ENCODE peak calls at places on chromosomes 11 and 22, in four cellular contexts. One of them, this sample, is unnamed.

GRCh38 chr11:128463386-128463829 is 124.0 kb downstream of the ETS1 start:
- DNase-seq in H1: no peak
- DNase-seq in HEK293T: no peak
- DNase-seq in NT2/D1: no peak
- DNase-seq in this sample: no peak

GRCh38 chr11:91981995-91982394 is 242.6 kb upstream of the FAT3 start:
- DNase-seq in H1: no peak
- DNase-seq in HEK293T: no peak
- DNase-seq in NT2/D1: no peak
- DNase-seq in this sample: no peak

GRCh38 chr11:30196400-30197206 is 34.2 kb upstream of the FSHB start:
- DNase-seq in H1: peak
- DNase-seq in HEK293T: peak
- DNase-seq in NT2/D1: peak
- DNase-seq in this sample: no peak

GRCh38 chr11:70799386-70799785 is 401.1 kb downstream of the CTTN start:
- DNase-seq in H1: no peak
- DNase-seq in HEK293T: no peak
- DNase-seq in NT2/D1: no peak
- DNase-seq in this sample: no peak

GRCh38 chr22:30523646-30524489 is 18.4 kb upstream of the SEC14L4 start:
- DNase-seq in H1: no peak
- DNase-seq in HEK293T: no peak
- DNase-seq in NT2/D1: no peak
- DNase-seq in this sample: no peak

GRCh38 chr22:37930270-37930951 is 23.0 kb downstream of the C22orf23 start:
- DNase-seq in H1: no peak
- DNase-seq in HEK293T: peak
- DNase-seq in NT2/D1: no peak
- DNase-seq in this sample: no peak

GRCh38 chr11:104623518-104623917 is 274.7 kb downstream of the CASP12 start:
- DNase-seq in H1: no peak
- DNase-seq in HEK293T: no peak
- DNase-seq in NT2/D1: no peak
- DNase-seq in this sample: no peak

GRCh38 chr11:130522284-130522961 is 74.0 kb downstream of the ADAMTS15 start:
- DNase-seq in H1: peak
- DNase-seq in HEK293T: peak
- DNase-seq in NT2/D1: peak
- DNase-seq in this sample: no peak

GRCh38 chr22:29093980-29094379 is 21.1 kb downstream of the KREMEN1 start:
- DNase-seq in H1: no peak
- DNase-seq in HEK293T: no peak
- DNase-seq in NT2/D1: no peak
- DNase-seq in this sample: no peak

GRCh38 chr11:111541209-111542061 is 915 bp downstream of the LAYN start:
- DNase-seq in H1: peak
- DNase-seq in HEK293T: peak
- DNase-seq in NT2/D1: no peak
- DNase-seq in this sample: no peak

GRCh38 chr22:42410708-42411107 is 21.5 kb downstream of the NFAM1 start:
- DNase-seq in H1: no peak
- DNase-seq in HEK293T: no peak
- DNase-seq in NT2/D1: no peak
- DNase-seq in this sample: no peak
- TF ChIP-seq SUZ12 in H1: no peak
- TF ChIP-seq SUZ12 in HEK293T: no peak
- TF ChIP-seq SUZ12 in NT2/D1: no peak
- TF ChIP-seq SUZ12 in this sample: no peak

DNA sequence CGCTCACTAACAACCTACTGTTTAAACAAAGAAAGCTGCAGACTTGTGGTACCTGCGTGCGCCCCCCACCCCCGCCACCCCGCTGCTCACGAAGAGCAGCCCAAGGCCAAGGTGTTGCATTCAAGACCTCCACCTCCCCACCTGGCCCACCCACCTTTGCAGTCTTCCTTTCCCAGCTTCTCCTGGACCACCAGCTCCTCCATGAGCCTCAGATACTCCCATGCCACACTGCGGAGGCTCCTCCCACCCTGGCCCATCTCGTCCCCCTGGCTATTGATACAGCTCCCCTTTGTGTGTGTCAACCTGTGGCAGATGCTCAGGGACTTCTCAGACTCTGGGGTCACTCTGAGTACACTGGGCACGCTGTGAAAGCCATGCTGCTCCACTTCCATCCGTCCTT is 3.9 kb downstream of the CDPF1 start:
- DNase-seq in H1: no peak
- DNase-seq in HEK293T: no peak
- DNase-seq in NT2/D1: no peak
- DNase-seq in this sample: no peak
- TF ChIP-seq SUZ12 in H1: no peak
- TF ChIP-seq SUZ12 in HEK293T: no peak
- TF ChIP-seq SUZ12 in NT2/D1: no peak
- TF ChIP-seq SUZ12 in this sample: no peak

GRCh38 chr11:102453921-102454320 is 1.4 kb upstream of the TMEM123 start:
- DNase-seq in H1: no peak
- DNase-seq in HEK293T: no peak
- DNase-seq in NT2/D1: no peak
- DNase-seq in this sample: no peak

GRCh38 chr11:102453286-102453797 is 777 bp upstream of the TMEM123 start:
- DNase-seq in H1: no peak
- DNase-seq in HEK293T: no peak
- DNase-seq in NT2/D1: peak
- DNase-seq in this sample: no peak

GRCh38 chr11:102451693-102452460 is 688 bp downstream of the TMEM123 start:
- DNase-seq in H1: peak
- DNase-seq in HEK293T: peak
- DNase-seq in NT2/D1: no peak
- DNase-seq in this sample: no peak

GRCh38 chr11:102451041-102451692 is 1.4 kb downstream of the TMEM123 start:
- DNase-seq in H1: no peak
- DNase-seq in HEK293T: no peak
- DNase-seq in NT2/D1: no peak
- DNase-seq in this sample: no peak

GRCh38 chr11:102452461-102453285 is at the start of gene TMEM123:
- DNase-seq in H1: peak
- DNase-seq in HEK293T: peak
- DNase-seq in NT2/D1: peak
- DNase-seq in this sample: no peak
- TF ChIP-seq SUZ12 in H1: no peak
- TF ChIP-seq SUZ12 in HEK293T: no peak
- TF ChIP-seq SUZ12 in NT2/D1: no peak
- TF ChIP-seq SUZ12 in this sample: no peak

GRCh38 chr11:17813391-17814059 is 78.9 kb downstream of the KCNC1 start:
- DNase-seq in H1: no peak
- DNase-seq in HEK293T: no peak
- DNase-seq in NT2/D1: no peak
- DNase-seq in this sample: no peak

GRCh38 chr11:17814546-17814945 is 80.0 kb downstream of the KCNC1 start:
- DNase-seq in H1: no peak
- DNase-seq in HEK293T: no peak
- DNase-seq in NT2/D1: no peak
- DNase-seq in this sample: no peak

GRCh38 chr11:17810736-17811135 is 76.2 kb downstream of the KCNC1 start:
- DNase-seq in H1: no peak
- DNase-seq in HEK293T: no peak
- DNase-seq in NT2/D1: no peak
- DNase-seq in this sample: no peak

GRCh38 chr11:17811416-17811815 is 76.8 kb downstream of the KCNC1 start:
- DNase-seq in H1: no peak
- DNase-seq in HEK293T: no peak
- DNase-seq in NT2/D1: no peak
- DNase-seq in this sample: no peak

DNA sequence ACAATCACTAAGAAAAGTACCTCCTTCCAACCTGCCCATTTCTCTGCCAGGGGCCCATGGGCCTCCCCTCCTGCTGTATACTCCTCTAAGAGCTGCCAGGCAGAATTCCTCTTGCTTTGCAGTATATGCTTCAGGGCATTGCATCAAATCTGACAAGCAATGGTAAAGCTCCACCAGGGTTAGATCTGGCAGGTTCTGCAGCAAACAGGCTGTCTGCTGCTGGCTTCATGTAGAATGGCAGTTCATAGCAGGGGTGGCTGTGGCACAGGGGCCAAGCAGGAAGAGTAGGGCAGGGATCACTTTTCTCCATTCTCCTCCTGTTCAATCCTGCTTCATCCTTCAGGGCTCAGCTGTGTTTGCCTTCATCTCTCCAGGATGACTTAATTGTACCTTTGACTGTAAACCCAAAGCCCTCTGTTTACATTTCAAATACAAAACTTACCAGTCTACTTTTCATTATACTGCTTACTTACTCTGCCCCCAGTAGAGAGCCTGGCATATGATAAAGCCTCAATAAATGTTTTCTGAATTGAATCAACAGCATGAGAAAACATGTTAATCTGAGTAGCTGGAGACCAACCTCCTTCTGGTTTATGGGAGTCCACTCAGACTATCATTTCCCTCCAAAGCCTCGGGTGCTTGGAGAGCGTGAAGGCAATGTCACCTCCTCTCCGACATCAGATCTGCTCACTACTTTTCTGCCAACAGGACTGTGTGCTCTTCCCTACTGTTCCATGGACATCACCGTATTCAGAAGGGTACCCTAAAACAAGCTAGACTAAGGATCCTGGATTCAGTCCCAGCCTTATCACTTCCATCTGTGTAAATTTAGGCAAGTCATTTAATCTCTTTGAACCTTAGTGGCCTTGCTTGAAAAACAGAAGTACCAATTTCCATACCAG is 78.0 kb downstream of the KCNC1 start:
- DNase-seq in H1: no peak
- DNase-seq in HEK293T: no peak
- DNase-seq in NT2/D1: no peak
- DNase-seq in this sample: no peak
- TF ChIP-seq SUZ12 in H1: no peak
- TF ChIP-seq SUZ12 in HEK293T: no peak
- TF ChIP-seq SUZ12 in NT2/D1: no peak
- TF ChIP-seq SUZ12 in this sample: no peak

GRCh38 chr11:86091566-86091965 is 22.7 kb upstream of the PICALM start:
- DNase-seq in H1: no peak
- DNase-seq in HEK293T: no peak
- DNase-seq in NT2/D1: no peak
- DNase-seq in this sample: no peak

GRCh38 chr11:86091086-86091485 is 22.2 kb upstream of the PICALM start:
- DNase-seq in H1: no peak
- DNase-seq in HEK293T: no peak
- DNase-seq in NT2/D1: no peak
- DNase-seq in this sample: no peak

GRCh38 chr11:86087281-86087680 is 18.4 kb upstream of the PICALM start:
- DNase-seq in H1: no peak
- DNase-seq in HEK293T: no peak
- DNase-seq in NT2/D1: no peak
- DNase-seq in this sample: no peak

GRCh38 chr11:86089659-86090058 is 20.8 kb upstream of the PICALM start:
- DNase-seq in H1: no peak
- DNase-seq in HEK293T: no peak
- DNase-seq in NT2/D1: no peak
- DNase-seq in this sample: no peak
- TF ChIP-seq SUZ12 in H1: no peak
- TF ChIP-seq SUZ12 in HEK293T: no peak
- TF ChIP-seq SUZ12 in NT2/D1: no peak
- TF ChIP-seq SUZ12 in this sample: no peak

GRCh38 chr11:9756878-9757277 is 93.0 kb downstream of the SWAP70 start:
- DNase-seq in H1: no peak
- DNase-seq in HEK293T: no peak
- DNase-seq in NT2/D1: no peak
- DNase-seq in this sample: no peak

GRCh38 chr11:9757809-9758675 is 94.2 kb downstream of the SWAP70 start:
- DNase-seq in H1: peak
- DNase-seq in HEK293T: peak
- DNase-seq in NT2/D1: peak
- DNase-seq in this sample: no peak

GRCh38 chr11:9756461-9756860 is 92.6 kb downstream of the SWAP70 start:
- DNase-seq in H1: no peak
- DNase-seq in HEK293T: no peak
- DNase-seq in NT2/D1: no peak
- DNase-seq in this sample: no peak

GRCh38 chr11:9754041-9754471 is 90.2 kb downstream of the SWAP70 start:
- DNase-seq in H1: no peak
- DNase-seq in HEK293T: no peak
- DNase-seq in NT2/D1: no peak
- DNase-seq in this sample: no peak

DNA sequence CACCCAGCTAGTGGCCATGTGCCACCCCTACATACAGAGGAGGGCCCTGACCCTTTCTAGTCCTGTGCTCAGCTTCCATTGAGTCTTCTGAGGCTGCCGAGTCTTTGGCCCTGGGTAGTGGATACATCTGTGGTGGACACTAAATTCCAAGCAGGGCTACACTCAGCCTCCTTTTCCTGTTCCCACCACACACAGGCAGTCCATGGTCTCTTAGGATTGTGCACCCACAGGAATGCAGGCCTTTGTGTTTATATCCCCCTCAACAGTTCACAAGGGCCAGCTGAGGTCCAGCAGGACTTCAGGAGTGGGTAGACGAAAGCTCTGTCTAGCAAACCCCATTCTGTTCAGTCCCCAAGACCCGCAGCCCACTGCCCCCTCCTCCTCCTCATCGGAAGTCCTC is 91.7 kb downstream of the SWAP70 start:
- DNase-seq in H1: no peak
- DNase-seq in HEK293T: no peak
- DNase-seq in NT2/D1: no peak
- DNase-seq in this sample: no peak
- TF ChIP-seq SUZ12 in H1: no peak
- TF ChIP-seq SUZ12 in HEK293T: no peak
- TF ChIP-seq SUZ12 in NT2/D1: no peak
- TF ChIP-seq SUZ12 in this sample: no peak